ENCODE peak calls at places on chromosomes 4 and X, in four cellular contexts. V is K562, P is HepG2, F is GM12878. L is an unnamed sample.
A peak's percentile ranks its signal among the peaks of the same experiment; 100 is the strongest.

GRCh38 chr4:147864591-147864990 is 132.7 kb downstream of the ARHGAP10 start:
- DNase-seq in F (no peak), P (no peak), V (no peak), L (no peak)

GRCh38 chr4:5890063-5890727 is 2.7 kb downstream of the CRMP1 start:
- DNase-seq in P (no peak), V (no peak), F (no peak), L (peak; percentile 82)

GRCh38 chr4:65670331-65671031 is at the start of gene EPHA5:
- DNase-seq in F (no peak), P (peak; percentile 3), V (no peak), L (peak; percentile 70)

GRCh38 chrX:88439935-88440334 is 307.1 kb upstream of the CPXCR1 start:
- DNase-seq in P (peak; percentile 85), F (no peak), V (no peak), L (no peak)

GRCh38 chr4:121658125-121658524 is 38.7 kb downstream of the ANXA5 start:
- DNase-seq in F (no peak), V (no peak), P (no peak), L (no peak)

GRCh38 chr4:108762559-108763225 is at the start of gene ETNPPL:
- DNase-seq in P (peak; percentile 21), V (no peak), F (no peak), L (peak; percentile 66)

GRCh38 chr4:8015512-8015911 is 75.9 kb upstream of the AFAP1 start:
- DNase-seq in F (no peak), P (no peak), V (peak; percentile 20), L (peak; percentile 53)

GRCh38 chrX:2484721-2485459 is 15.9 kb downstream of the DHRSX start:
- DNase-seq in P (no peak), V (no peak), F (no peak), L (no peak)

GRCh38 chr4:83686166-83686565 is 150.3 kb downstream of the GPAT3 start:
- DNase-seq in V (no peak), F (no peak), P (no peak), L (no peak)
- TF ChIP-seq TARDBP in V (no peak), F (no peak), P (no peak), L (no peak)

GRCh38 chrX:35122756-35123155 is 180.2 kb downstream of the FAM47B start:
- DNase-seq in F (no peak), V (no peak), P (no peak), L (no peak)
- TF ChIP-seq TARDBP in F (no peak), V (no peak), P (no peak), L (no peak)

DNA sequence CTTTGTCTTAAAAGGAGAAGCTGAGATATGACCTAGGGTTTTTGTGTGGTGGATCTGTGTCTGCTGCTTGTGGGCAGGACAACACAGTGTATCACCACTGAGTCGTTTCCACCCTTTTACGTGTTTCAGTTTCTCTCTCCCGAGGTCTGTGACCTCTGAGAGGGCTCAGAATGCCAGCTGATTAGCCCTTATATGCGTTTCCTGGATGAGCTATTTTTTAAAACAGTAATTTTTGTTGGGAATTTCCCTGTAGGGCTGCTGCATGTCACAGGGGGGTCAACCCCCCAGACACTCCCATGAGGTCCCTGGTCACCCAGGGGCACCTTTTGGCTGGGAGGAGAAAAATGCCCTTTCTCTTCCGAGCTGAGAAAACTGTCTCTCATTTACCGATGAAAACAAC is 170.4 kb upstream of the CASK start:
- DNase-seq in P (no peak), V (no peak), F (peak; percentile 43), L (no peak)
- TF ChIP-seq TARDBP in P (no peak), V (no peak), F (no peak), L (no peak)

DNA sequence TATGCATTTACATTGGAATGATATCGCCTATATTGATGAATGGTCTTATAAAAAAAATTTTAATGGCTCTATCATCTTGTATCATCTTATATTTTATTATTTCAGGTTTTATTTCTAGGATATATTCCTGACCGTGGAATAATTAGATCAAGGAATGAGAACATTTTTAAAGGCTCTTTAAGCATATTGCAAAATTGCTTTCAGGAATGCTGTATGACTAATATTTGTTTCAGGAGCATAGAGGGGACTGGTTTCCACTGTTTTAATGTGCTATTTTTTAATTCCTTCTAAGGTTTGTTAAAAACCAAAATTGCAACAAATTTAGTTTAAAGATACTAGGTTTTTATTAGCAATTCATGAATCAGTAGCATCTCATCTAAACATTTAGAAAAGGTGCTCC is 120.2 kb downstream of the BMPR1B start:
- DNase-seq in P (no peak), F (no peak), V (no peak), L (no peak)
- TF ChIP-seq TARDBP in P (no peak), F (no peak), V (no peak), L (no peak)

GRCh38 chr4:1300466-1301455 is 11.1 kb downstream of the MAEA start:
- DNase-seq in P (no peak), V (no peak), F (no peak), L (no peak)
- TF ChIP-seq TARDBP in P (no peak), V (no peak), F (no peak), L (no peak)

GRCh38 chrX:37468111-37468739 is 103.2 kb upstream of the LANCL3 start:
- DNase-seq in V (no peak), P (no peak), F (no peak), L (no peak)
- TF ChIP-seq TARDBP in V (no peak), P (no peak), F (no peak), L (no peak)

GRCh38 chrX:9681422-9681821 is 84.2 kb downstream of the GPR143 start:
- DNase-seq in P (no peak), F (no peak), V (no peak), L (no peak)
- TF ChIP-seq TARDBP in P (no peak), F (no peak), V (no peak), L (no peak)

L was measured in HEK293T.